ENCODE peak calls at places on chromosomes 5 and 9, in nine cellular contexts. W, R, T, S, C, N, X, K and I are unnamed samples.

GRCh38 chr9:97660847-97661246 is 27.2 kb downstream of the NCBP1 start:
- DNase-seq in W (no peak), R (no peak), T (no peak), S (peak; percentile 54), C (peak; percentile 15), N (no peak), X (no peak), K (no peak), I (no peak)

GRCh38 chr9:71145179-71145578 is 23.8 kb upstream of the TRPM3 start:
- DNase-seq in W (no peak), R (no peak), T (no peak), S (no peak), C (peak; percentile 1), N (no peak), X (peak; percentile 3), K (no peak), I (no peak)

GRCh38 chr5:80238778-80239679 is 16.8 kb downstream of the SERINC5 start:
- DNase-seq in W (no peak), R (no peak), T (no peak), S (no peak), C (peak; percentile 74), N (no peak), X (peak; percentile 51), K (peak; percentile 83), I (no peak)

GRCh38 chr5:110803467-110804326 is 64.9 kb downstream of the SLC25A46 start:
- DNase-seq in W (no peak), R (no peak), T (no peak), S (no peak), C (no peak), N (no peak), X (no peak), K (no peak), I (no peak)

GRCh38 chr5:1111727-1112289 is at the start of gene SLC12A7:
- DNase-seq in W (peak; percentile 84), R (peak; percentile 93), T (no peak), S (no peak), C (no peak), N (no peak), X (no peak), K (no peak), I (no peak)

GRCh38 chr5:93705896-93706295 is 35.5 kb downstream of the POU5F2 start:
- DNase-seq in W (no peak), R (no peak), T (no peak), S (no peak), C (peak; percentile 76), N (no peak), X (no peak), K (no peak), I (no peak)

GRCh38 chr9:16154570-16155078 is 601.8 kb downstream of the CCDC171 start:
- DNase-seq in W (peak; percentile 82), R (peak; percentile 83), T (peak; percentile 69), S (no peak), C (peak; percentile 35), N (peak; percentile 54), X (no peak), K (no peak), I (no peak)

GRCh38 chr5:96381526-96381925 is 51.5 kb downstream of the PCSK1 start:
- DNase-seq in W (no peak), R (no peak), T (peak; percentile 24), S (no peak), C (no peak), N (no peak), X (no peak), K (no peak), I (no peak)

GRCh38 chr9:2243666-2244555 is 228.8 kb downstream of the SMARCA2 start:
- DNase-seq in W (no peak), R (no peak), T (no peak), S (no peak), C (no peak), N (no peak), X (no peak), K (no peak), I (no peak)

GRCh38 chr9:79955300-79955699 is 383.5 kb downstream of the TLE4 start:
- DNase-seq in W (no peak), R (no peak), T (no peak), S (no peak), C (no peak), N (no peak), X (no peak), K (no peak), I (no peak)

GRCh38 chr5:161846731-161847130 is 1.2 kb upstream of the GABRA1 start:
- DNase-seq in W (no peak), R (peak; percentile 59), T (peak; percentile 17), S (no peak), C (no peak), N (peak; percentile 84), X (no peak), K (no peak), I (peak; percentile 22)

GRCh38 chr5:136053336-136054121 is 24.7 kb downstream of the TGFBI start:
- DNase-seq in W (no peak), R (no peak), T (no peak), S (peak; percentile 96), C (peak; percentile 98), N (no peak), X (peak; percentile 98), K (peak; percentile 27), I (no peak)

GRCh38 chr9:129716091-129716490 is 36.8 kb downstream of the PTGES start:
- DNase-seq in W (no peak), R (no peak), T (no peak), S (no peak), C (no peak), N (no peak), X (no peak), K (no peak), I (no peak)

GRCh38 chr9:137352511-137353222 is 50.6 kb upstream of the NRARP start:
- DNase-seq in W (peak; percentile 42), R (no peak), T (no peak), S (no peak), C (no peak), N (no peak), X (no peak), K (no peak), I (no peak)

GRCh38 chr9:122088880-122089567 is 4.1 kb downstream of the TTLL11 start:
- DNase-seq in W (no peak), R (no peak), T (no peak), S (no peak), C (peak; percentile 51), N (no peak), X (no peak), K (no peak), I (no peak)